ENCODE peak calls at places on chromosomes 13 and 19, in ten cellular contexts. Q is stimulated activated CD4-positive, alpha-beta T cell treated with anti-CD3 and anti-CD28 coated beads, Interleukin-2, amount 100 ng/mL, for 48 hours; J is epithelial cell of esophagus; F is neuronal stem cell; D is progenitor cell of endocrine pancreas; G is CD8-positive, alpha-beta T cell; K is ascending aorta; A is B cell; U is thyroid gland; O is tibial nerve. E is an unnamed sample.

GRCh38 chr13:93521307-93521706 is 294.7 kb downstream of the GPC6 start:
- DNase-seq in U (no peak), K (no peak), J (no peak), O (no peak), Q (no peak), F (no peak), A (no peak), G (no peak), D (no peak), E (no peak)

GRCh38 chr13:113930711-113931637 is 42.9 kb downstream of the C13orf46 start:
- DNase-seq in G (peak), K (peak), U (no peak), A (no peak), F (no peak), D (no peak), O (peak), J (no peak), Q (peak), E (peak)

GRCh38 chr19:39937094-39937493 is 2.7 kb upstream of the FCGBP start:
- DNase-seq in J (no peak), F (no peak), O (no peak), G (no peak), K (no peak), A (no peak), U (no peak), D (no peak), Q (peak), E (no peak)

GRCh38 chr19:33241091-33241529 is 15.5 kb upstream of the SLC7A10 start:
- DNase-seq in J (no peak), D (no peak), Q (no peak), F (no peak), K (no peak), A (no peak), U (no peak), G (no peak), O (no peak), E (no peak)

GRCh38 chr13:103164239-103164638 is 98.0 kb upstream of the SLC10A2 start:
- DNase-seq in Q (no peak), O (no peak), K (no peak), G (no peak), J (peak), F (no peak), A (no peak), D (no peak), U (no peak), E (no peak)

GRCh38 chr19:53424968-53425597 is 6.7 kb upstream of the ZNF761 start:
- DNase-seq in K (peak), U (peak), O (peak), F (peak), Q (peak), J (peak), D (peak), G (peak), A (peak), E (peak)

GRCh38 chr19:6252066-6252465 is 27.7 kb downstream of the MLLT1 start:
- DNase-seq in F (no peak), D (no peak), G (no peak), J (no peak), A (no peak), K (no peak), U (no peak), O (no peak), Q (no peak), E (no peak)

GRCh38 chr13:71603255-71603654 is 263.7 kb downstream of the DACH1 start:
- DNase-seq in G (no peak), O (no peak), D (no peak), Q (no peak), A (no peak), J (no peak), U (no peak), F (no peak), K (no peak), E (no peak)

GRCh38 chr19:38455031-38455430 is 21.5 kb downstream of the RYR1 start:
- DNase-seq in D (peak), F (no peak), U (no peak), A (no peak), Q (no peak), J (peak), O (no peak), K (no peak), G (no peak), E (no peak)

GRCh38 chr19:48754950-48755645 is at the start of gene FGF21:
- DNase-seq in J (no peak), Q (no peak), O (no peak), D (no peak), U (no peak), G (no peak), A (no peak), F (no peak), K (no peak), E (no peak)

GRCh38 chr19:41695745-41696144 is 7.7 kb upstream of the CEACAM7 start:
- DNase-seq in J (no peak), O (no peak), U (no peak), D (no peak), Q (no peak), F (no peak), K (no peak), A (no peak), G (peak), E (no peak)

GRCh38 chr19:49491804-49492572 is 4.2 kb upstream of the RPS11 start:
- DNase-seq in O (no peak), G (no peak), F (no peak), K (no peak), D (no peak), Q (no peak), U (no peak), A (no peak), J (no peak), E (no peak)

GRCh38 chr19:18119243-18120105 is 21.9 kb downstream of the MAST3 start:
- DNase-seq in U (peak), G (peak), O (no peak), K (no peak), Q (peak), J (no peak), D (no peak), F (no peak), A (peak), E (no peak)

GRCh38 chr13:45370922-45371406 is 30.0 kb upstream of the TPT1 start:
- DNase-seq in A (peak), Q (peak), O (peak), U (peak), K (peak), G (peak), J (peak), F (peak), D (peak), E (peak)

GRCh38 chr19:18649371-18650047 is 12.7 kb downstream of the KLHL26 start:
- DNase-seq in D (no peak), O (peak), Q (no peak), F (no peak), G (no peak), A (no peak), U (peak), K (no peak), J (peak), E (no peak)

GRCh38 chr19:54517483-54517882 is 14.9 kb downstream of the LAIR2 start:
- DNase-seq in O (no peak), A (peak), F (peak), D (no peak), J (peak), Q (peak), U (peak), K (no peak), G (peak), E (no peak)

GRCh38 chr13:104962411-104962810 is 1573.1 kb downstream of the EFNB2 start:
- DNase-seq in U (no peak), A (no peak), F (no peak), O (no peak), J (no peak), Q (no peak), D (no peak), G (no peak), K (no peak), E (no peak)

GRCh38 chr13:97648171-97648880 is 214.4 kb downstream of the RAP2A start:
- DNase-seq in G (no peak), O (no peak), U (no peak), A (no peak), D (no peak), K (no peak), Q (no peak), F (no peak), J (peak), E (no peak)

GRCh38 chr19:42254083-42254849 is 662 bp downstream of the ERF start:
- DNase-seq in G (peak), U (peak), A (peak), K (peak), Q (peak), O (peak), D (peak), J (peak), F (peak), E (no peak)

GRCh38 chr13:47005761-47006414 is 109.0 kb upstream of the HTR2A start:
- DNase-seq in Q (no peak), A (no peak), D (no peak), G (no peak), K (no peak), O (no peak), U (no peak), F (no peak), J (no peak), E (no peak)

GRCh38 chr19:33214621-33215020 is 11.0 kb downstream of the SLC7A10 start:
- DNase-seq in F (no peak), U (no peak), O (no peak), J (peak), Q (no peak), D (no peak), A (no peak), G (no peak), K (no peak), E (no peak)

GRCh38 chr19:5627395-5627904 is 4.6 kb downstream of the SAFB start:
- DNase-seq in F (no peak), U (no peak), A (peak), J (no peak), Q (peak), O (peak), D (no peak), K (peak), G (no peak), E (no peak)

GRCh38 chr13:80131204-80131603 is 209.7 kb downstream of the SPRY2 start:
- DNase-seq in K (peak), O (peak), Q (no peak), F (no peak), J (no peak), A (no peak), G (no peak), D (peak), U (peak), E (peak)